ENCODE peak calls at places on chromosome 5, in four cellular contexts. One of them, this sample, is unnamed.

GRCh38 chr5:97042981-97043380 is 99.4 kb downstream of the LIX1 start:
- DNase-seq in NCI-H2171 treated with DMSO at 0.1 percent for 48 hours: no peak
- DNase-seq in left lung: peak; percentile 36
- DNase-seq in NCI-H1930: no peak
- DNase-seq in this sample: no peak

GRCh38 chr5:83077662-83078261 is 415 bp downstream of the XRCC4 start:
- DNase-seq in left lung: no peak
- DNase-seq in NCI-H2171 treated with DMSO at 0.1 percent for 48 hours: no peak
- DNase-seq in NCI-H1930: no peak
- DNase-seq in this sample: no peak

GRCh38 chr5:139146809-139147742 is 51.1 kb downstream of the SIL1 start:
- DNase-seq in NCI-H1930: no peak
- DNase-seq in NCI-H2171 treated with DMSO at 0.1 percent for 48 hours: peak; percentile 12
- DNase-seq in left lung: no peak
- DNase-seq in this sample: no peak

GRCh38 chr5:62354028-62354874 is 48.2 kb downstream of the KIF2A start:
- DNase-seq in NCI-H1930: no peak
- DNase-seq in left lung: no peak
- DNase-seq in NCI-H2171 treated with DMSO at 0.1 percent for 48 hours: no peak
- DNase-seq in this sample: no peak

GRCh38 chr5:9240431-9240830 is 305.4 kb downstream of the SEMA5A start:
- DNase-seq in NCI-H1930: no peak
- DNase-seq in left lung: no peak
- DNase-seq in NCI-H2171 treated with DMSO at 0.1 percent for 48 hours: no peak
- DNase-seq in this sample: no peak

GRCh38 chr5:132528866-132529634 is 14.3 kb downstream of the IL5 start:
- DNase-seq in left lung: no peak
- DNase-seq in NCI-H2171 treated with DMSO at 0.1 percent for 48 hours: no peak
- DNase-seq in NCI-H1930: no peak
- DNase-seq in this sample: no peak

GRCh38 chr5:11180890-11181289 is 419.9 kb upstream of the DAP start:
- DNase-seq in NCI-H2171 treated with DMSO at 0.1 percent for 48 hours: no peak
- DNase-seq in NCI-H1930: no peak
- DNase-seq in left lung: no peak
- DNase-seq in this sample: no peak

GRCh38 chr5:144191998-144192397 is 21.3 kb downstream of the KCTD16 start:
- DNase-seq in NCI-H1930: no peak
- DNase-seq in left lung: no peak
- DNase-seq in NCI-H2171 treated with DMSO at 0.1 percent for 48 hours: peak; percentile 3
- DNase-seq in this sample: no peak

GRCh38 chr5:83729389-83729788 is 8.7 kb upstream of the HAPLN1 start:
- DNase-seq in NCI-H2171 treated with DMSO at 0.1 percent for 48 hours: no peak
- DNase-seq in NCI-H1930: no peak
- DNase-seq in left lung: no peak
- DNase-seq in this sample: no peak

GRCh38 chr5:17666726-17667235 is 32.5 kb downstream of the TAF11L14 start:
- DNase-seq in NCI-H2171 treated with DMSO at 0.1 percent for 48 hours: no peak
- DNase-seq in NCI-H1930: no peak
- DNase-seq in left lung: no peak
- DNase-seq in this sample: no peak

GRCh38 chr5:93789173-93790070 is 48.0 kb upstream of the POU5F2 start:
- DNase-seq in NCI-H1930: no peak
- DNase-seq in NCI-H2171 treated with DMSO at 0.1 percent for 48 hours: no peak
- DNase-seq in left lung: no peak
- DNase-seq in this sample: no peak

GRCh38 chr5:69030663-69031062 is 63.2 kb upstream of the SLC30A5 start:
- DNase-seq in left lung: no peak
- DNase-seq in NCI-H1930: no peak
- DNase-seq in NCI-H2171 treated with DMSO at 0.1 percent for 48 hours: no peak
- DNase-seq in this sample: no peak

GRCh38 chr5:90022002-90022710 is 387.4 kb downstream of the CETN3 start:
- DNase-seq in NCI-H2171 treated with DMSO at 0.1 percent for 48 hours: no peak
- DNase-seq in NCI-H1930: no peak
- DNase-seq in left lung: no peak
- DNase-seq in this sample: no peak

GRCh38 chr5:850511-851006 is at the start of gene ZDHHC11:
- DNase-seq in NCI-H1930: no peak
- DNase-seq in left lung: peak; percentile 73
- DNase-seq in NCI-H2171 treated with DMSO at 0.1 percent for 48 hours: no peak
- DNase-seq in this sample: peak; percentile 86

GRCh38 chr5:112625586-112625985 is 112.1 kb upstream of the APC start:
- DNase-seq in NCI-H1930: no peak
- DNase-seq in left lung: no peak
- DNase-seq in NCI-H2171 treated with DMSO at 0.1 percent for 48 hours: no peak
- DNase-seq in this sample: no peak

GRCh38 chr5:31664566-31664965 is 25.6 kb downstream of the PDZD2 start:
- DNase-seq in left lung: no peak
- DNase-seq in NCI-H2171 treated with DMSO at 0.1 percent for 48 hours: peak; percentile 6
- DNase-seq in NCI-H1930: peak; percentile 31
- DNase-seq in this sample: no peak

GRCh38 chr5:174371600-174372094 is 326.1 kb downstream of the NSG2 start:
- DNase-seq in NCI-H1930: no peak
- DNase-seq in left lung: no peak
- DNase-seq in NCI-H2171 treated with DMSO at 0.1 percent for 48 hours: no peak
- DNase-seq in this sample: no peak

GRCh38 chr5:135156337-135156714 is 122.3 kb upstream of the PITX1 start:
- DNase-seq in left lung: no peak
- DNase-seq in NCI-H1930: no peak
- DNase-seq in NCI-H2171 treated with DMSO at 0.1 percent for 48 hours: no peak
- DNase-seq in this sample: no peak

GRCh38 chr5:154857091-154857533 is 1.3 kb upstream of the CNOT8 start:
- DNase-seq in NCI-H1930: no peak
- DNase-seq in NCI-H2171 treated with DMSO at 0.1 percent for 48 hours: peak; percentile 61
- DNase-seq in left lung: no peak
- DNase-seq in this sample: no peak